ENCODE peak calls at places on chromosomes 2 and 18, in seven cellular contexts. O is neuronal stem cell, M is IMR-90, N is endothelial cell of umbilical vein, D is mesendoderm, U is GM23248, A is adipocyte. L is an unnamed sample.

GRCh38 chr18:38459086-38459485 is 893.5 kb upstream of the CELF4 start:
- DNase-seq in O (peak), M (no peak), N (no peak), D (no peak), U (no peak), A (no peak), L (no peak)

GRCh38 chr2:13114391-13114790 is 397.7 kb downstream of the TRIB2 start:
- DNase-seq in O (no peak), M (peak), N (no peak), D (peak), U (peak), A (no peak), L (peak)

GRCh38 chr2:108988796-108989713 is at the start of gene EDAR:
- DNase-seq in O (peak), M (no peak), N (peak), D (peak), U (peak), A (peak), L (peak)

GRCh38 chr18:73679941-73680700 is 467.5 kb downstream of the FBXO15 start:
- DNase-seq in O (no peak), M (peak), N (no peak), D (no peak), U (no peak), A (no peak), L (no peak)

GRCh38 chr18:36295880-36296301 is 1.6 kb upstream of the FHOD3 start:
- DNase-seq in O (no peak), M (no peak), N (no peak), D (no peak), U (peak), A (no peak), L (no peak)

GRCh38 chr18:79932907-79933306 is 18.5 kb downstream of the SLC66A2 start:
- DNase-seq in O (no peak), M (no peak), N (no peak), D (no peak), U (no peak), A (no peak), L (no peak)

GRCh38 chr2:26359886-26360473 is 13.4 kb upstream of the ADGRF3 start:
- DNase-seq in O (no peak), M (no peak), N (no peak), D (no peak), U (no peak), A (no peak), L (no peak)

GRCh38 chr2:60581461-60582282 is 28.2 kb upstream of the BCL11A start:
- DNase-seq in O (peak), M (peak), N (peak), D (peak), U (peak), A (peak), L (peak)

GRCh38 chr18:75818336-75818735 is 390.8 kb upstream of the SMIM21 start:
- DNase-seq in O (no peak), M (no peak), N (no peak), D (no peak), U (no peak), A (no peak), L (no peak)

GRCh38 chr18:13137041-13137938 is 81.3 kb upstream of the LDLRAD4 start:
- DNase-seq in O (no peak), M (no peak), N (peak), D (no peak), U (peak), A (peak), L (peak)

GRCh38 chr2:236956641-236957040 is 129.0 kb upstream of the COPS8 start:
- DNase-seq in O (no peak), M (no peak), N (no peak), D (peak), U (no peak), A (no peak), L (no peak)

GRCh38 chr2:130261970-130262760 is 63.9 kb upstream of the TUBA3E start:
- DNase-seq in O (no peak), M (peak), N (no peak), D (peak), U (peak), A (no peak), L (peak)

GRCh38 chr2:235082939-235083338 is 131.1 kb downstream of the SH3BP4 start:
- DNase-seq in O (no peak), M (no peak), N (no peak), D (no peak), U (no peak), A (no peak), L (no peak)

GRCh38 chr2:200159829-200160781 is 146.4 kb upstream of the SPATS2L start:
- DNase-seq in O (no peak), M (peak), N (no peak), D (peak), U (peak), A (peak), L (no peak)

GRCh38 chr2:175293776-175294175 is 112.3 kb upstream of the ATP5MC3 start:
- DNase-seq in O (no peak), M (no peak), N (peak), D (no peak), U (no peak), A (no peak), L (no peak)

GRCh38 chr2:238582159-238582558 is 155.4 kb downstream of the ASB1 start:
- DNase-seq in O (no peak), M (peak), N (no peak), D (no peak), U (peak), A (peak), L (no peak)

GRCh38 chr2:226121339-226121738 is 678.3 kb downstream of the IRS1 start:
- DNase-seq in O (no peak), M (peak), N (no peak), D (no peak), U (no peak), A (peak), L (no peak)

GRCh38 chr18:2853926-2854664 is 7.3 kb downstream of the EMILIN2 start:
- DNase-seq in O (no peak), M (no peak), N (no peak), D (peak), U (no peak), A (no peak), L (no peak)

GRCh38 chr2:38740851-38741541 is 10.2 kb downstream of the SRSF7 start:
- DNase-seq in O (peak), M (peak), N (peak), D (peak), U (peak), A (peak), L (peak)

GRCh38 chr2:5507374-5507773 is 184.8 kb upstream of the SOX11 start:
- DNase-seq in O (no peak), M (no peak), N (no peak), D (no peak), U (no peak), A (no peak), L (no peak)

GRCh38 chr2:237090906-237091305 is 5.2 kb downstream of the COPS8 start:
- DNase-seq in O (no peak), M (peak), N (no peak), D (no peak), U (no peak), A (no peak), L (no peak)

GRCh38 chr2:144267209-144267608 is 252.7 kb downstream of the ZEB2 start:
- DNase-seq in O (no peak), M (no peak), N (no peak), D (no peak), U (no peak), A (no peak), L (no peak)

GRCh38 chr18:36297419-36298112 is at the start of gene FHOD3:
- DNase-seq in O (peak), M (peak), N (peak), D (peak), U (peak), A (peak), L (peak)

GRCh38 chr2:71990122-71990521 is 157.5 kb downstream of the CYP26B1 start:
- DNase-seq in O (no peak), M (no peak), N (no peak), D (no peak), U (no peak), A (no peak), L (no peak)

GRCh38 chr2:111663471-111663951 is 220.5 kb downstream of the ANAPC1 start:
- DNase-seq in O (no peak), M (peak), N (peak), D (peak), U (no peak), A (no peak), L (no peak)
- H3K9ac ChIP-seq in O (no peak), M (no peak), N (no peak), D (no peak), U (no peak), A (no peak), L (no peak)

GRCh38 chr18:55419132-55419938 is 168.7 kb downstream of the TCF4 start:
- DNase-seq in O (no peak), M (peak), N (no peak), D (no peak), U (peak), A (no peak), L (no peak)
- H3K9ac ChIP-seq in O (no peak), M (no peak), N (no peak), D (no peak), U (peak), A (peak), L (no peak)

DNA sequence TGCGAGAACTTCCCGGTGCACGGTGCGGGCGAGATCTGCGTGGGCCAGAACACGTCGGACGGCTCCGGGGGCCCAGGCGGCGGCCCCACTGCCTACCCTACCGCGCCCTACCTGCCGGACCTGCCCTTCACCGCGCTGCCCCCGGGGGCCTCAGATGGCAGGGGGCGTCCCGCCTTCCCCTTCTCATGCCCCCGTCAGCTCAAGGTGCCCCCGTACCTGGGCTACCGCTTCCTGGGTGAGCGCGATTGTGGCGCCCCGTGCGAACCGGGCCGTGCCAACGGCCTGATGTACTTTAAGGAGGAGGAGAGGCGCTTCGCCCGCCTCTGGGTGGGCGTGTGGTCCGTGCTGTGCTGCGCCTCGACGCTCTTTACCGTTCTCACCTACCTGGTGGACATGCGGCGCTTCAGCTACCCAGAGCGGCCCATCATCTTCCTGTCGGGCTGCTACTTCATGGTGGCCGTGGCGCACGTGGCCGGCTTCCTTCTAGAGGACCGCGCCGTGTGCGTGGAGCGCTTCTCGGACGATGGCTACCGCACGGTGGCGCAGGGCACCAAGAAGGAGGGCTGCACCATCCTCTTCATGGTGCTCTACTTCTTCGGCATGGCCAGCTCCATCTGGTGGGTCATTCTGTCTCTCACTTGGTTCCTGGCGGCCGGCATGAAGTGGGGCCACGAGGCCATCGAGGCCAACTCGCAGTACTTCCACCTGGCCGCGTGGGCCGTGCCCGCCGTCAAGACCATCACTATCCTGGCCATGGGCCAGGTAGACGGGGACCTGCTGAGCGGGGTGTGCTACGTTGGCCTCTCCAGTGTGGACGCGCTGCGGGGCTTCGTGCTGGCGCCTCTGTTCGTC is 1.7 kb downstream of the FZD7 start:
- DNase-seq in O (peak), M (peak), N (no peak), D (peak), U (peak), A (peak), L (no peak)
- H3K9ac ChIP-seq in O (peak), M (peak), N (no peak), D (peak), U (peak), A (peak), L (peak)

DNA sequence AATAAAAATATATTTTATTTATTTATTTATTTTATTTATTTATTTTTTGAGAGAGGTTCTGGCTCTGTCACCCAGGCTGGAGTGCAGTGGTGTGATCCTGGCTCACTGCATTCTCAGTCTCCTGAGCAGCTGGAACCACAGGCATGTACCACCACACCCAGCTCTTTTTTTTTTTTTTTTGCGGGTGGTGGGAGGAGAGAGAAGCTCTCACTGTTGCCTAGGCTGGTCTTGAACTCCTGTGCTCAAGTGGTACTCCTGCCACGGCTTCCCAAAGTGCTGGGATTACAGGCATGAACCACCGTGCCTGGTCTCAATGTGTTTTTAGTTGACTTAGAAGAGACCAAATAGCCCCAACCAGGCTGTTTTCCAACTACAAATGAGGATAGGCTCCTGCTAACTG is 80.7 kb downstream of the PDCL3 start:
- DNase-seq in O (no peak), M (no peak), N (no peak), D (no peak), U (no peak), A (no peak), L (no peak)
- H3K9ac ChIP-seq in O (no peak), M (no peak), N (no peak), D (no peak), U (no peak), A (no peak), L (no peak)

GRCh38 chr2:191749181-191749540 is 71.2 kb downstream of the NABP1 start:
- DNase-seq in O (no peak), M (no peak), N (no peak), D (no peak), U (no peak), A (no peak), L (no peak)
- H3K9ac ChIP-seq in O (no peak), M (no peak), N (no peak), D (no peak), U (no peak), A (peak), L (no peak)

GRCh38 chr2:42189235-42189566 is 20.0 kb downstream of the EML4 start:
- DNase-seq in O (no peak), M (no peak), N (no peak), D (peak), U (no peak), A (no peak), L (no peak)
- H3K9ac ChIP-seq in O (no peak), M (no peak), N (no peak), D (no peak), U (no peak), A (no peak), L (no peak)

GRCh38 chr2:219440388-219441256 is 6.0 kb downstream of the SPEG start:
- DNase-seq in O (no peak), M (peak), N (no peak), D (no peak), U (peak), A (peak), L (no peak)
- H3K9ac ChIP-seq in O (no peak), M (peak), N (no peak), D (no peak), U (peak), A (no peak), L (no peak)

L was measured in SK-N-SH.